ENCODE peak calls at places on chromosomes 16 and 17, in five cellular contexts. One of them, this sample, is unnamed. For H3K36me3 and H3K27me3, the result is how much of the 10 kb centered on the place peaks cover.

GRCh38 chr16:2009791-2010510 is at the start of gene ZNF598:
- DNase-seq in IMR-90: peak
- DNase-seq in H7: peak
- DNase-seq in brain microvascular endothelial cell: peak
- DNase-seq in PC-9: peak
- DNase-seq in this sample: no peak

GRCh38 chr17:8837438-8838075 is 29.9 kb downstream of the PIK3R6 start:
- DNase-seq in IMR-90: no peak
- DNase-seq in H7: peak
- DNase-seq in brain microvascular endothelial cell: no peak
- DNase-seq in PC-9: no peak
- DNase-seq in this sample: no peak

GRCh38 chr17:1315891-1316403 is 36.5 kb downstream of the TRARG1 start:
- DNase-seq in IMR-90: no peak
- DNase-seq in H7: peak
- DNase-seq in brain microvascular endothelial cell: no peak
- DNase-seq in PC-9: no peak
- DNase-seq in this sample: no peak

GRCh38 chr16:31201511-31202401 is 804 bp downstream of the PYCARD start:
- DNase-seq in IMR-90: no peak
- DNase-seq in H7: peak
- DNase-seq in brain microvascular endothelial cell: no peak
- DNase-seq in PC-9: peak
- DNase-seq in this sample: no peak

GRCh38 chr17:64357191-64357981 is 33.3 kb downstream of the PECAM1 start:
- DNase-seq in IMR-90: peak
- DNase-seq in H7: peak
- DNase-seq in brain microvascular endothelial cell: peak
- DNase-seq in PC-9: no peak
- DNase-seq in this sample: peak

GRCh38 chr17:2059837-2060658 is 5.1 kb downstream of the HIC1 start:
- DNase-seq in IMR-90: no peak
- DNase-seq in H7: peak
- DNase-seq in brain microvascular endothelial cell: no peak
- DNase-seq in PC-9: no peak
- DNase-seq in this sample: no peak

GRCh38 chr17:17325228-17325627 is 22.1 kb downstream of the NT5M start:
- DNase-seq in IMR-90: no peak
- DNase-seq in H7: no peak
- DNase-seq in brain microvascular endothelial cell: no peak
- DNase-seq in PC-9: no peak
- DNase-seq in this sample: no peak

GRCh38 chr16:84941916-84942315 is 69.4 kb downstream of the ZDHHC7 start:
- DNase-seq in IMR-90: peak
- DNase-seq in H7: peak
- DNase-seq in brain microvascular endothelial cell: peak
- DNase-seq in PC-9: peak
- DNase-seq in this sample: peak

GRCh38 chr17:77571141-77571540 is 387.4 kb upstream of the TNRC6C start:
- DNase-seq in IMR-90: no peak
- DNase-seq in H7: peak
- DNase-seq in brain microvascular endothelial cell: no peak
- DNase-seq in PC-9: no peak
- DNase-seq in this sample: no peak

GRCh38 chr16:54282923-54283734 is 3.5 kb downstream of the IRX3 start:
- DNase-seq in IMR-90: no peak
- DNase-seq in H7: peak
- DNase-seq in brain microvascular endothelial cell: no peak
- DNase-seq in PC-9: no peak
- DNase-seq in this sample: no peak

GRCh38 chr17:36705651-36706436 is 104.5 kb downstream of the MRM1 start:
- DNase-seq in IMR-90: peak
- DNase-seq in H7: peak
- DNase-seq in brain microvascular endothelial cell: peak
- DNase-seq in PC-9: peak
- DNase-seq in this sample: no peak

GRCh38 chr17:7705269-7706255 is 560 bp downstream of the EFNB3 start:
- DNase-seq in IMR-90: no peak
- DNase-seq in H7: peak
- DNase-seq in brain microvascular endothelial cell: no peak
- DNase-seq in PC-9: no peak
- DNase-seq in this sample: no peak

GRCh38 chr17:43723697-43724359 is 34.8 kb downstream of the SOST start:
- DNase-seq in IMR-90: peak
- DNase-seq in H7: no peak
- DNase-seq in brain microvascular endothelial cell: peak
- DNase-seq in PC-9: peak
- DNase-seq in this sample: no peak

GRCh38 chr17:50189396-50190277 is 11.8 kb downstream of the COL1A1 start:
- DNase-seq in IMR-90: peak
- DNase-seq in H7: no peak
- DNase-seq in brain microvascular endothelial cell: no peak
- DNase-seq in PC-9: no peak
- DNase-seq in this sample: no peak

GRCh38 chr17:50188521-50189395 is 12.7 kb downstream of the COL1A1 start:
- DNase-seq in IMR-90: peak
- DNase-seq in H7: no peak
- DNase-seq in brain microvascular endothelial cell: no peak
- DNase-seq in PC-9: no peak
- DNase-seq in this sample: no peak

GRCh38 chr17:50186661-50187402 is 14.6 kb downstream of the COL1A1 start:
- DNase-seq in IMR-90: peak
- DNase-seq in H7: no peak
- DNase-seq in brain microvascular endothelial cell: peak
- DNase-seq in PC-9: no peak
- DNase-seq in this sample: no peak

GRCh38 chr17:50187403-50187735 is 14.1 kb downstream of the COL1A1 start:
- DNase-seq in IMR-90: peak
- DNase-seq in H7: no peak
- DNase-seq in brain microvascular endothelial cell: no peak
- DNase-seq in PC-9: no peak
- DNase-seq in this sample: no peak

DNA sequence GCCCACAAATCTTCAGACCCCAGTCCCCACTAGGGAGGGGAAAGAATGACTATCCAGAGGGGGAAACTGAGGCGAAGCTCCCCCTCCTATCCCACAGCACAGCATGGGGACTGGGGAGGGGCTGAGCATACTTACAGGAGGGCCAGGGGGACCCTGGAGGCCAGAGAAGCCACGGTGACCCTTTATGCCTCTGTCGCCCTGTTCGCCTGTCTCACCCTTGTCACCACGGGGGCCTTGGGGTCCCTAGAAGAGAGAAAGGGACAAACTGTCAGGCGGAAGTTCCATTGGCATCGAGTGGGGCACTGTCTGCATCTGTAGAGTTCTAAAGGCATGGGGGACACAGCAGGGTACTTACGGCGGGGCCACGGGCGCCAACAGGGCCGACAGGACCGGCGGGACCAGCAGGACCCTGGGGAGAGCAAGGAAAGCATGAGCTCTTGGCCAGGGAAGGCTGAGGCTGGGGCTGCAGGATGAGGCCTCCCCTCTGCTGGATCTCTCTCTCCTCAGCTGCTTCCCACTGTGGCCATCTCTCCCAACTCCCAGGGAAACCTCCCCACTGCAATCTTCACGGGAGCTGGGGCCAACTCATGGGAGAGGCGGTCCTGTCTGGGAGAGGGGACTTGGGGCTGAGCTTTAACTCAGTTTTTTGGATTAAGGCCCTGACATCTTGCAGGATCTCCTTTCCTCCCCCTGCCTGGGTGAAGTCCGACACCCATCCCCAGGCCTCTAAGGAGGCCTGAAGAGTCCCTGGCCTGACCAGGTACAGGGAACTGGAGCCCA is 13.5 kb downstream of the COL1A1 start:
- DNase-seq in IMR-90: peak
- DNase-seq in H7: no peak
- DNase-seq in brain microvascular endothelial cell: no peak
- DNase-seq in PC-9: no peak
- DNase-seq in this sample: no peak
- H3K4me3 ChIP-seq in IMR-90: no peak
- H3K4me3 ChIP-seq in H7: no peak
- H3K4me3 ChIP-seq in brain microvascular endothelial cell: no peak
- H3K4me3 ChIP-seq in PC-9: no peak
- H3K4me3 ChIP-seq in this sample: no peak

GRCh38 chr17:79784353-79785016 is 6.5 kb downstream of the CBX2 start:
- DNase-seq in IMR-90: no peak
- DNase-seq in H7: no peak
- DNase-seq in brain microvascular endothelial cell: no peak
- DNase-seq in PC-9: no peak
- DNase-seq in this sample: no peak
- H3K36me3 ChIP-seq in IMR-90: under half
- H3K36me3 ChIP-seq in H7: under half
- H3K36me3 ChIP-seq in brain microvascular endothelial cell: under half
- H3K36me3 ChIP-seq in PC-9: under half
- H3K36me3 ChIP-seq in this sample: under half

GRCh38 chr16:25026621-25027020 is 11.5 kb upstream of the ARHGAP17 start:
- DNase-seq in IMR-90: no peak
- DNase-seq in H7: no peak
- DNase-seq in brain microvascular endothelial cell: no peak
- DNase-seq in PC-9: no peak
- DNase-seq in this sample: no peak

GRCh38 chr16:25020112-25020591 is 5.0 kb upstream of the ARHGAP17 start:
- DNase-seq in IMR-90: no peak
- DNase-seq in H7: no peak
- DNase-seq in brain microvascular endothelial cell: no peak
- DNase-seq in PC-9: no peak
- DNase-seq in this sample: no peak

GRCh38 chr16:25024900-25025299 is 9.7 kb upstream of the ARHGAP17 start:
- DNase-seq in IMR-90: no peak
- DNase-seq in H7: no peak
- DNase-seq in brain microvascular endothelial cell: no peak
- DNase-seq in PC-9: no peak
- DNase-seq in this sample: no peak

GRCh38 chr16:25027281-25027680 is 12.1 kb upstream of the ARHGAP17 start:
- DNase-seq in IMR-90: no peak
- DNase-seq in H7: no peak
- DNase-seq in brain microvascular endothelial cell: no peak
- DNase-seq in PC-9: no peak
- DNase-seq in this sample: no peak

DNA sequence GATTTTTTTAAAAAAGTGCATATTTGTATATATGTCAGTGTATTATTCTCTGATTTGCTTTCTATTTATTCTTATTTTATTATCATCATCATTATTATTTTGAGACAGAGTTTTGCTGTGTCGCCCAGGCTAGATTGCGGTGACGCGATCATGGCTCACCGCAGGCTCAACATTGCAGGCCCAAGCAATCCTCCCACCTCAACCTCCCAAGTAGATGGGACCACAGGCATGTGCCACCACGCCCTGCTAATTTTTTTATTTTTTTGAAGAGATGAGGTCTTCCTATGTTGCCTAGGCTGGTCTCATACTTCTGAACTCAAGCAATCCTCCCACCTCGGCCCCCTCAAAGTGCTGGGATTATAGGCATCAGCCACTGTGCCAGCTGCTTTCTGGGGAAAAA is 8.4 kb upstream of the ARHGAP17 start:
- DNase-seq in IMR-90: no peak
- DNase-seq in H7: no peak
- DNase-seq in brain microvascular endothelial cell: no peak
- DNase-seq in PC-9: no peak
- DNase-seq in this sample: no peak
- H3K27me3 ChIP-seq in IMR-90: under half
- H3K27me3 ChIP-seq in H7: under half
- H3K27me3 ChIP-seq in brain microvascular endothelial cell: under half
- H3K27me3 ChIP-seq in PC-9: under half
- H3K27me3 ChIP-seq in this sample: under half

GRCh38 chr17:48047741-48048320 is 328 bp upstream of the NFE2L1 start:
- DNase-seq in IMR-90: peak
- DNase-seq in H7: peak
- DNase-seq in brain microvascular endothelial cell: peak
- DNase-seq in PC-9: peak
- DNase-seq in this sample: peak

GRCh38 chr17:48047113-48047740 is 932 bp upstream of the NFE2L1 start:
- DNase-seq in IMR-90: no peak
- DNase-seq in H7: no peak
- DNase-seq in brain microvascular endothelial cell: no peak
- DNase-seq in PC-9: no peak
- DNase-seq in this sample: no peak

GRCh38 chr17:48044851-48045250 is 3.3 kb upstream of the NFE2L1 start:
- DNase-seq in IMR-90: no peak
- DNase-seq in H7: no peak
- DNase-seq in brain microvascular endothelial cell: no peak
- DNase-seq in PC-9: no peak
- DNase-seq in this sample: no peak

GRCh38 chr17:48045270-48046001 is 2.7 kb upstream of the NFE2L1 start:
- DNase-seq in IMR-90: no peak
- DNase-seq in H7: no peak
- DNase-seq in brain microvascular endothelial cell: no peak
- DNase-seq in PC-9: no peak
- DNase-seq in this sample: no peak

DNA sequence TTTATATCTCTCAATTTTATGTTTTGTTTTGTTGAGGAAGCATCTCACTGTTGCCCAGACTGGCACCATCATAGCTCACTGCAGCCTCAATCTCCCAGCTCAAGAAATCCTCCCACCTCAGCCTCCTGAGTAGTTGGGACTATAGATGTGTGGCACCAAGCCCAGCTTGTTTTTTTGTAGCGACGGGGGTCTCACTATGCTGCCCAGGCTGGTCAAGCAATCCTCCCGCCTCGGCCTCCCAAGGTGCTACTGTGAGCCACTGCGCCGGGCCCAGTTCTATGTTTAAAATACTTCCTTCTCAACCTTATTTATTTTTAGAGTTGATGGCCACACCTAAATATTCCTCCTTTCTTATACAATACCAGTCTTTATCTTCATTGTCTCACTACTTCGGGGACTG is 1.9 kb upstream of the NFE2L1 start:
- DNase-seq in IMR-90: no peak
- DNase-seq in H7: no peak
- DNase-seq in brain microvascular endothelial cell: no peak
- DNase-seq in PC-9: no peak
- DNase-seq in this sample: no peak
- H3K4me3 ChIP-seq in IMR-90: no peak
- H3K4me3 ChIP-seq in H7: no peak
- H3K4me3 ChIP-seq in brain microvascular endothelial cell: no peak
- H3K4me3 ChIP-seq in PC-9: peak
- H3K4me3 ChIP-seq in this sample: no peak

DNA sequence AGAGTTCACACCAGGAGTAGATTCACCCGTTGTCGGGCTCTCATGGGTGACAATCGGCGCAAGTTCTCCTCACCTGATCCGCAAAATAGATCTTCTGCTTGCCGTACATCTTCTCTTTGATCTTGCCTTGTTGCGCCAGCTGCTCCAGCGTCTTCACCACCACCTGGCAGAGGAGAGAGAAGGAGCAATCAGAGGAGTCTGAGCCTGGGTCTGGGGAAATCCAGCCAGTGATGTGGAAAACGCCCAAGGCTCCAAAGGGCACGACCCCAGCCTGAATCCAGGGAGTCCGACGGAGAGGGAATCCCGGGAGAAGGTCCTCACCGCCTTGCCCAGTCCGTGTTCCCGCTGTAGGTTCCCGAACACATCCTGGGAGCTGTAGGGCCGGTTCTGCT is 393 bp downstream of the PSMC3IP start:
- DNase-seq in IMR-90: no peak
- DNase-seq in H7: no peak
- DNase-seq in brain microvascular endothelial cell: no peak
- DNase-seq in PC-9: no peak
- DNase-seq in this sample: no peak
- H3K36me3 ChIP-seq in IMR-90: under half
- H3K36me3 ChIP-seq in H7: under half
- H3K36me3 ChIP-seq in brain microvascular endothelial cell: under half
- H3K36me3 ChIP-seq in PC-9: under half
- H3K36me3 ChIP-seq in this sample: under half

This sample was measured in BJ.